ENCODE peak calls at places on chromosomes 2 and 18, in five cellular contexts. I is midbrain, Y is left lobe of liver, O is NB4, R is A172. T is an unnamed sample.
A peak's percentile ranks its signal among the peaks of the same experiment; 100 is the strongest.

GRCh38 chr2:121211251-121211650 is 73.8 kb downstream of the TFCP2L1 start:
- DNase-seq in O (no peak), Y (no peak), I (no peak), R (no peak), T (no peak)

GRCh38 chr2:203909192-203909945 is 27.2 kb upstream of the ICOS start:
- DNase-seq in I (peak; percentile 58), Y (no peak), O (peak; percentile 32), R (peak; percentile 51), T (no peak)

GRCh38 chr2:3789246-3789645 is 85.9 kb downstream of the DCDC2C start:
- DNase-seq in Y (no peak), O (no peak), I (no peak), R (peak; percentile 66), T (no peak)

GRCh38 chr2:100976634-100977391 is 25.3 kb upstream of the RPL31 start:
- DNase-seq in Y (no peak), O (peak; percentile 36), I (no peak), R (peak; percentile 71), T (no peak)

GRCh38 chr2:36650031-36650430 is 46.5 kb upstream of the VIT start:
- DNase-seq in R (peak; percentile 85), I (no peak), Y (no peak), O (peak; percentile 40), T (no peak)

GRCh38 chr18:47397671-47398319 is 146.3 kb upstream of the SKOR2 start:
- DNase-seq in I (no peak), Y (no peak), R (no peak), O (peak; percentile 43), T (no peak)

GRCh38 chr18:44782617-44783016 is 101.9 kb downstream of the SETBP1 start:
- DNase-seq in R (no peak), O (no peak), I (no peak), Y (no peak), T (no peak)

GRCh38 chr18:76455015-76455676 is 39.9 kb downstream of the ZNF516 start:
- DNase-seq in O (no peak), I (no peak), Y (peak; percentile 22), R (no peak), T (no peak)